ENCODE peak calls at places on chromosomes 12 and 14, in six cellular contexts. X is IMR-90, T is heart right ventricle, Q is cardiac muscle cell, A is Karpas-422, L is BE2C. J is an unnamed sample.

GRCh38 chr12:132026796-132027500 is 77.2 kb downstream of the EP400 start:
- DNase-seq in Q (no peak), L (no peak), X (no peak), T (no peak), A (no peak), J (no peak)

GRCh38 chr12:64218597-64218996 is 3.5 kb downstream of the KICS2 start:
- DNase-seq in A (no peak), Q (no peak), L (no peak), X (no peak), T (no peak), J (no peak)

GRCh38 chr14:73238262-73238852 is 1.1 kb downstream of the PAPLN start:
- DNase-seq in T (no peak), L (no peak), A (no peak), X (peak; percentile 73), Q (no peak), J (no peak)

GRCh38 chr12:30110970-30111586 is 327.3 kb upstream of the TMTC1 start:
- DNase-seq in T (no peak), X (peak; percentile 27), A (no peak), L (no peak), Q (no peak), J (no peak)

GRCh38 chr14:78968249-78968648 is 798.1 kb downstream of the NRXN3 start:
- DNase-seq in X (no peak), L (no peak), T (no peak), Q (no peak), A (no peak), J (no peak)

GRCh38 chr12:574475-575128 is 88.6 kb downstream of the NINJ2 start:
- DNase-seq in L (no peak), T (no peak), X (no peak), A (no peak), Q (no peak), J (no peak)

GRCh38 chr12:71415336-71416231 is 24.0 kb upstream of the LGR5 start:
- DNase-seq in A (peak; percentile 85), X (peak; percentile 59), L (peak; percentile 51), Q (peak; percentile 73), T (peak; percentile 29), J (no peak)

GRCh38 chr12:15276088-15276698 is 46.1 kb upstream of the PTPRO start:
- DNase-seq in X (peak; percentile 29), Q (peak; percentile 52), L (peak; percentile 37), T (peak; percentile 35), A (peak; percentile 57), J (no peak)

GRCh38 chr12:25959069-25959961 is 833 bp downstream of the RASSF8 start:
- DNase-seq in Q (peak; percentile 40), A (no peak), L (peak; percentile 36), X (peak; percentile 85), T (peak; percentile 33), J (no peak)

GRCh38 chr14:30389134-30389900 is 169.6 kb upstream of the G2E3 start:
- DNase-seq in Q (no peak), T (peak; percentile 10), L (no peak), A (no peak), X (no peak), J (no peak)

GRCh38 chr12:50205648-50206047 is 38.5 kb upstream of the CERS5 start:
- DNase-seq in Q (no peak), L (no peak), X (no peak), T (no peak), A (peak; percentile 40), J (no peak)

GRCh38 chr12:106249411-106250135 is 1.8 kb upstream of the CKAP4 start:
- DNase-seq in X (no peak), T (no peak), L (no peak), Q (no peak), A (peak; percentile 85), J (no peak)

GRCh38 chr12:9717070-9717925 is 15.6 kb downstream of the CLECL1 start:
- DNase-seq in L (no peak), T (no peak), A (no peak), Q (no peak), X (no peak), J (no peak)

GRCh38 chr12:105590571-105590970 is 260.1 kb downstream of the C12orf75 start:
- DNase-seq in A (no peak), Q (no peak), X (no peak), T (no peak), L (no peak), J (no peak)

GRCh38 chr12:12582895-12583303 is 20.2 kb upstream of the DUSP16 start:
- DNase-seq in L (no peak), A (no peak), Q (no peak), T (no peak), X (peak; percentile 67), J (no peak)

GRCh38 chr14:68789002-68789797 is 3.7 kb downstream of the ZFP36L1 start:
- DNase-seq in X (peak; percentile 74), Q (peak; percentile 64), T (peak; percentile 88), A (peak; percentile 92), L (peak; percentile 91), J (peak; percentile 76)

GRCh38 chr14:100304825-100305445 is 1.3 kb downstream of the SLC25A29 start:
- DNase-seq in Q (peak; percentile 50), T (peak; percentile 59), L (no peak), A (peak; percentile 58), X (peak; percentile 22), J (no peak)

GRCh38 chr12:81723361-81723760 is 35.8 kb downstream of the PPFIA2 start:
- DNase-seq in L (no peak), A (no peak), T (no peak), X (no peak), Q (no peak), J (no peak)

GRCh38 chr14:51638071-51638944 is 13.4 kb upstream of the FRMD6 start:
- DNase-seq in L (no peak), A (no peak), Q (peak; percentile 61), T (no peak), X (no peak), J (no peak)

GRCh38 chr12:55727643-55728184 is 1.1 kb downstream of the CD63 start:
- DNase-seq in T (no peak), L (peak; percentile 46), A (no peak), X (peak; percentile 61), Q (no peak), J (no peak)

GRCh38 chr14:75042040-75042439 is 9.2 kb downstream of the MLH3 start:
- DNase-seq in A (no peak), X (no peak), L (peak; percentile 36), T (no peak), Q (no peak), J (no peak)

GRCh38 chr12:113268621-113269020 is 47.4 kb downstream of the TPCN1 start:
- DNase-seq in Q (no peak), T (no peak), A (no peak), L (no peak), X (no peak), J (no peak)

GRCh38 chr12:106380954-106381353 is 23.4 kb downstream of the POLR3B start:
- DNase-seq in X (no peak), Q (no peak), T (no peak), L (no peak), A (no peak), J (no peak)

GRCh38 chr12:63792333-63792732 is 12.6 kb downstream of the RXYLT1 start:
- DNase-seq in X (no peak), Q (no peak), A (no peak), T (no peak), L (no peak), J (no peak)

DNA sequence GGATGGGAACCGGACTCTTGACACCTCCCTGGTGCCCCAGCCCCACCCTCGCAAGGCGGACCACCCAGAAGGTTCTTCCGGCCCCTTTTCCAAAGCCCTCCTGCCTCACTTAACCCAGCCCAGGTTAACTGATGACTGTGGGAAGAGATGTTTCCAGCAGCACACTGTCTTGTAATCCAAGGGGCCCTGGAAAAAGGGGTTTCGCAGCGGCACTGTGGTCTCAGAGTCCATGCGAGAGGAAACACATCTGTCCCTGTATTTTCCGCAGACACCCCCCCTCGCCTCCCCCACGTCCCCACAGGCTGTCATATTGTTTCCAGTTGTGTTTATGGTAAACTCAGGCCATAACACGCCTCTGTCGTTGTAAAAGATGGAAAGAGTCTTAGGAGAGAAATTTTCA is 22.7 kb upstream of the FZD10 start:
- DNase-seq in T (no peak), A (no peak), Q (no peak), L (no peak), X (no peak), J (no peak)
- H3K9me3 ChIP-seq in T (no peaks in the 10 kb centered on the region), A (no peaks in the 10 kb centered on the region), Q (no peaks in the 10 kb centered on the region), L (no peaks in the 10 kb centered on the region), X (peaks cover 62% of the 10 kb centered on the region), J (no peaks in the 10 kb centered on the region)

DNA sequence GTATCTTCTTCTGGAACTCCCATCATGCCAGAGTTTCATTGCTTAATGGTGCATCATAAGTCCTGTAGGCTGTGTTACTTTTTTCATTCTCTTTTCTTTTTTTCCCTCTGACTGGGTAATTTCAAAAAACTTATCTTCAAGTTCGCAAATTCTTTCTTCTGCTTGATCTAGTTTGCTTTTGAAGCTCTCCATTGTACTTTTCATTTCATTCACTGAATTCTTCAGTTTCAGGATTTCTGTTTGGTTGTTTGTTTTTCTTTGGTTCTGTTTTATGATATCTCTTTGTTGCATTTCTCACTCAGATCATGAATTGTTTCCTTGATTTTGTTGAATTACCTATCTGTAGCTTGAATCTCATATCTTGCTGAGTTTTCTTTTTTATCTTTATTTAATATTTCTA is 83.3 kb upstream of the PRMT8 start:
- DNase-seq in X (no peak), T (no peak), A (no peak), Q (no peak), L (no peak), J (no peak)
- H3K9me3 ChIP-seq in X (peaks cover 6% of the 10 kb centered on the region), T (peaks cover 47% of the 10 kb centered on the region), A (peaks cover 17% of the 10 kb centered on the region), Q (no peaks in the 10 kb centered on the region), L (no peaks in the 10 kb centered on the region), J (peaks cover 3% of the 10 kb centered on the region)

GRCh38 chr12:133080051-133080618 is 588 bp upstream of the ZNF140 start:
- DNase-seq in L (peak; percentile 98), X (peak; percentile 99), T (peak; percentile 99), A (peak; percentile 96), Q (peak; percentile 99), J (peak; percentile 84)
- H3K9me3 ChIP-seq in L (peaks cover 5% of the 10 kb centered on the region), X (peaks cover 43% of the 10 kb centered on the region), T (peaks cover 84% of the 10 kb centered on the region), A (peaks cover 54% of the 10 kb centered on the region), Q (no peaks in the 10 kb centered on the region), J (peaks cover 25% of the 10 kb centered on the region)

GRCh38 chr14:85533821-85534271 is 3.9 kb downstream of the FLRT2 start:
- DNase-seq in L (peak; percentile 6), T (no peak), Q (peak; percentile 54), X (peak; percentile 15), A (no peak), J (no peak)
- H3K9me3 ChIP-seq in L (no peaks in the 10 kb centered on the region), T (no peaks in the 10 kb centered on the region), Q (no peaks in the 10 kb centered on the region), X (no peaks in the 10 kb centered on the region), A (peaks cover 37% of the 10 kb centered on the region), J (peaks cover 4% of the 10 kb centered on the region)

GRCh38 chr12:133225527-133225926 is 10.2 kb downstream of the ANHX start:
- DNase-seq in A (peak; percentile 25), Q (no peak), X (no peak), L (no peak), T (no peak), J (no peak)
- H3K9me3 ChIP-seq in A (peaks cover 9% of the 10 kb centered on the region), Q (no peaks in the 10 kb centered on the region), X (peaks cover 68% of the 10 kb centered on the region), L (no peaks in the 10 kb centered on the region), T (peaks cover 14% of the 10 kb centered on the region), J (peaks cover 2% of the 10 kb centered on the region)

DNA sequence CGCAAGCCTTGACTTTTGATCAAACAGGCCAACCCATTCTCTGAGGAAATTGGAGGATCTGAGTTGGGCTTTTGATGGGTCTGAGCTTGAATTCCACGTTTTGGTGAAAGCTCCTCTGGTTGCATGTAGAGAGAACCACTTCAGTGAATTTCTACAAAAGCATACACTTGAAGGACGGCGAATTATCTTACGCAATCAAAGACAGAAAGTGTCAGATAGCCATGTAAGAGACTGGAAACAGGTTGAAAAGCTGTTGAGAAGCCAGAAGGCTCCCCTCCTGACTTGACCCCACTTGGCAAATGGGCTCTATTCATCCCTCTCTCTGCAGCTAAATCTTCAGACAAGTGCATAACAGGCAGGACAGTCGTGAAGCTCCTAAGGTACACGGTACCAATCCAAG is 809.1 kb downstream of the BCL11B start:
- DNase-seq in Q (no peak), X (no peak), A (no peak), L (no peak), T (no peak), J (no peak)
- H3K9me3 ChIP-seq in Q (no peaks in the 10 kb centered on the region), X (peaks cover 23% of the 10 kb centered on the region), A (peaks cover 18% of the 10 kb centered on the region), L (no peaks in the 10 kb centered on the region), T (no peaks in the 10 kb centered on the region), J (peaks cover 2% of the 10 kb centered on the region)

GRCh38 chr12:34399631-34400422 is 377.5 kb downstream of the ALG10 start:
- DNase-seq in Q (no peak), T (peak; percentile 1), X (no peak), L (peak; percentile 3), A (no peak), J (peak; percentile 4)
- H3K9me3 ChIP-seq in Q (no peaks in the 10 kb centered on the region), T (peaks cover 7% of the 10 kb centered on the region), X (peaks cover 76% of the 10 kb centered on the region), L (no peaks in the 10 kb centered on the region), A (peaks cover 21% of the 10 kb centered on the region), J (peaks cover 4% of the 10 kb centered on the region)

J was measured in T-helper 17 cell.